ENCODE peak calls at places on chromosomes 5 and 9, in eight cellular contexts. Q is stimulated activated CD8-positive, alpha-beta memory T cell treated with anti-CD3 and anti-CD28 coated beads, Interleukin-4, amount 100 ng/mL, for 24 hours; B is stimulated activated CD4-positive, alpha-beta T cell treated with anti-CD3 and anti-CD28 coated beads, Interleukin-12 subunit alpha, Interleukin-12 subunit beta, amount 100 ng/mL, for 4 hours; Y is stomach; E is fibroblast of the conjunctiva; F is ELF-1; R is mucosa of gallbladder; Z is NCI-H524 treated with DMSO at 0.1 percent for 48 hours. S is an unnamed sample.

GRCh38 chr5:10289353-10289752 is 18.3 kb downstream of the CMBL start:
- DNase-seq in Q (no peak), B (no peak), Y (peak), E (no peak), F (no peak), R (no peak), Z (no peak), S (no peak)

GRCh38 chr5:172932313-172933017 is 26.8 kb upstream of the RPL26L1 start:
- DNase-seq in Q (peak), B (peak), Y (peak), E (no peak), F (peak), R (peak), Z (no peak), S (peak)

GRCh38 chr5:21070871-21071270 is 1082.9 kb upstream of the CDH18 start:
- DNase-seq in Q (no peak), B (no peak), Y (no peak), E (no peak), F (peak), R (no peak), Z (no peak), S (no peak)

GRCh38 chr5:116473706-116474105 is 100.9 kb downstream of the SEMA6A start:
- DNase-seq in Q (no peak), B (no peak), Y (no peak), E (no peak), F (no peak), R (no peak), Z (no peak), S (no peak)

GRCh38 chr5:173472164-173472563 is 143.9 kb upstream of the STC2 start:
- DNase-seq in Q (no peak), B (no peak), Y (peak), E (peak), F (no peak), R (peak), Z (no peak), S (no peak)

GRCh38 chr5:174693697-174694400 is 30.5 kb upstream of the MSX2 start:
- DNase-seq in Q (no peak), B (no peak), Y (peak), E (no peak), F (no peak), R (peak), Z (no peak), S (no peak)

GRCh38 chr9:126347093-126347492 is 20.5 kb downstream of the MVB12B start:
- DNase-seq in Q (no peak), B (no peak), Y (no peak), E (no peak), F (no peak), R (no peak), Z (no peak), S (no peak)

GRCh38 chr5:170178814-170179213 is 54.0 kb upstream of the C5orf58 start:
- DNase-seq in Q (no peak), B (no peak), Y (no peak), E (no peak), F (peak), R (no peak), Z (no peak), S (no peak)

GRCh38 chr9:19146441-19146840 is 19.1 kb upstream of the PLIN2 start:
- DNase-seq in Q (no peak), B (no peak), Y (no peak), E (no peak), F (no peak), R (no peak), Z (no peak), S (no peak)

GRCh38 chr5:132003170-132003744 is 8.2 kb downstream of the ACSL6 start:
- DNase-seq in Q (no peak), B (no peak), Y (no peak), E (no peak), F (peak), R (no peak), Z (no peak), S (peak)

GRCh38 chr9:1129382-1129781 is 79.2 kb downstream of the DMRT2 start:
- DNase-seq in Q (no peak), B (no peak), Y (no peak), E (no peak), F (no peak), R (no peak), Z (no peak), S (no peak)

GRCh38 chr9:129968690-129969485 is 74.1 kb downstream of the FNBP1 start:
- DNase-seq in Q (no peak), B (no peak), Y (no peak), E (peak), F (no peak), R (no peak), Z (no peak), S (no peak)

GRCh38 chr9:5621327-5621726 is 7.6 kb upstream of the RIC1 start:
- DNase-seq in Q (no peak), B (no peak), Y (no peak), E (no peak), F (no peak), R (no peak), Z (no peak), S (no peak)

GRCh38 chr9:12785251-12785880 is 10.5 kb downstream of the LURAP1L start:
- DNase-seq in Q (no peak), B (no peak), Y (peak), E (no peak), F (peak), R (peak), Z (no peak), S (no peak)

GRCh38 chr5:178839319-178839704 is 20.4 kb upstream of the ZNF354B start:
- DNase-seq in Q (peak), B (peak), Y (peak), E (no peak), F (peak), R (peak), Z (no peak), S (no peak)

S was measured in nucleus accumbens.